ENCODE peak calls at places on chromosomes 11 and 22, in four cellular contexts. One of them, this sample, is unnamed.

GRCh38 chr11:19938051-19938856 is 222.0 kb downstream of the DBX1 start:
- DNase-seq in GM12865: peak
- DNase-seq in lung microvascular endothelial cell: peak
- DNase-seq in ACHN: peak
- DNase-seq in this sample: no peak

GRCh38 chr11:61126266-61126665 is 24.0 kb downstream of the CD5 start:
- DNase-seq in GM12865: no peak
- DNase-seq in ACHN: no peak
- DNase-seq in lung microvascular endothelial cell: no peak
- DNase-seq in this sample: no peak

GRCh38 chr22:21032037-21032842 is at the start of gene SLC7A4:
- DNase-seq in GM12865: no peak
- DNase-seq in ACHN: no peak
- DNase-seq in lung microvascular endothelial cell: no peak
- DNase-seq in this sample: no peak

GRCh38 chr11:93694586-93694985 is 33.1 kb downstream of the CEP295 start:
- DNase-seq in GM12865: no peak
- DNase-seq in lung microvascular endothelial cell: no peak
- DNase-seq in ACHN: no peak
- DNase-seq in this sample: no peak

GRCh38 chr11:79466411-79466810 is 25.6 kb upstream of the TENM4 start:
- DNase-seq in GM12865: no peak
- DNase-seq in lung microvascular endothelial cell: no peak
- DNase-seq in ACHN: peak
- DNase-seq in this sample: no peak

GRCh38 chr11:134365011-134365925 is 33.5 kb downstream of the GLB1L2 start:
- DNase-seq in ACHN: no peak
- DNase-seq in lung microvascular endothelial cell: no peak
- DNase-seq in GM12865: no peak
- DNase-seq in this sample: no peak

GRCh38 chr11:126307706-126308105 is 3.8 kb downstream of the DCPS start:
- DNase-seq in ACHN: peak
- DNase-seq in lung microvascular endothelial cell: peak
- DNase-seq in GM12865: peak
- DNase-seq in this sample: no peak

GRCh38 chr11:94934362-94934761 is 39.0 kb downstream of the CWC15 start:
- DNase-seq in GM12865: no peak
- DNase-seq in lung microvascular endothelial cell: peak
- DNase-seq in ACHN: no peak
- DNase-seq in this sample: no peak

GRCh38 chr22:28296452-28296851 is 377.4 kb upstream of the PITPNB start:
- DNase-seq in ACHN: no peak
- DNase-seq in lung microvascular endothelial cell: no peak
- DNase-seq in GM12865: no peak
- DNase-seq in this sample: no peak

GRCh38 chr11:110907629-110908028 is 195.4 kb upstream of the ARHGAP20 start:
- DNase-seq in lung microvascular endothelial cell: peak
- DNase-seq in ACHN: peak
- DNase-seq in GM12865: peak
- DNase-seq in this sample: no peak

GRCh38 chr11:116459233-116459632 is 313.6 kb downstream of the BUD13 start:
- DNase-seq in ACHN: no peak
- DNase-seq in lung microvascular endothelial cell: no peak
- DNase-seq in GM12865: no peak
- DNase-seq in this sample: no peak

GRCh38 chr11:13030857-13031256 is 21.7 kb downstream of the RASSF10 start:
- DNase-seq in GM12865: no peak
- DNase-seq in ACHN: no peak
- DNase-seq in lung microvascular endothelial cell: peak
- DNase-seq in this sample: no peak

GRCh38 chr22:48417143-48418070 is 1410.3 kb downstream of the BRD1 start:
- DNase-seq in ACHN: no peak
- DNase-seq in lung microvascular endothelial cell: no peak
- DNase-seq in GM12865: no peak
- DNase-seq in this sample: no peak

GRCh38 chr11:95975343-95975742 is 51.4 kb upstream of the MTMR2 start:
- DNase-seq in ACHN: no peak
- DNase-seq in GM12865: no peak
- DNase-seq in lung microvascular endothelial cell: no peak
- DNase-seq in this sample: no peak

GRCh38 chr11:312092-312816 is 1.6 kb upstream of the IFITM1 start:
- DNase-seq in ACHN: no peak
- DNase-seq in lung microvascular endothelial cell: no peak
- DNase-seq in GM12865: no peak
- DNase-seq in this sample: no peak

GRCh38 chr11:1161410-1162152 is 3.8 kb downstream of the MUC5AC start:
- DNase-seq in GM12865: no peak
- DNase-seq in ACHN: no peak
- DNase-seq in lung microvascular endothelial cell: no peak
- DNase-seq in this sample: no peak

GRCh38 chr22:19579880-19580279 is 55.7 kb upstream of the CLDN5 start:
- DNase-seq in lung microvascular endothelial cell: peak
- DNase-seq in GM12865: peak
- DNase-seq in ACHN: no peak
- DNase-seq in this sample: no peak

GRCh38 chr11:129283141-129283540 is 91.0 kb upstream of the ARHGAP32 start:
- DNase-seq in GM12865: no peak
- DNase-seq in ACHN: no peak
- DNase-seq in lung microvascular endothelial cell: no peak
- DNase-seq in this sample: no peak

GRCh38 chr11:95788921-95789505 is 569 bp downstream of the FAM76B start:
- DNase-seq in ACHN: peak
- DNase-seq in lung microvascular endothelial cell: peak
- DNase-seq in GM12865: peak
- DNase-seq in this sample: peak

GRCh38 chr11:111512296-111513239 is at the start of gene BTG4:
- DNase-seq in GM12865: no peak
- DNase-seq in ACHN: peak
- DNase-seq in lung microvascular endothelial cell: no peak
- DNase-seq in this sample: no peak

GRCh38 chr11:106156290-106156937 is 79.0 kb downstream of the AASDHPPT start:
- DNase-seq in lung microvascular endothelial cell: peak
- DNase-seq in GM12865: peak
- DNase-seq in ACHN: peak
- DNase-seq in this sample: no peak

GRCh38 chr22:44396727-44397722 is 84.3 kb upstream of the SHISAL1 start:
- DNase-seq in GM12865: no peak
- DNase-seq in lung microvascular endothelial cell: no peak
- DNase-seq in ACHN: no peak
- DNase-seq in this sample: no peak

GRCh38 chr11:65502852-65503603 is 4.2 kb downstream of the MALAT1 start:
- DNase-seq in ACHN: peak
- DNase-seq in lung microvascular endothelial cell: peak
- DNase-seq in GM12865: peak
- DNase-seq in this sample: no peak

GRCh38 chr11:1598816-1599215 is 722 bp upstream of the KRTAP5-2 start:
- DNase-seq in ACHN: no peak
- DNase-seq in lung microvascular endothelial cell: no peak
- DNase-seq in GM12865: no peak
- DNase-seq in this sample: no peak

This sample was measured in effector CD8-positive, alpha-beta T cell.